ENCODE peak calls at places on chromosome 21, in nine cellular contexts. S, K, C, R, X, Z, G, I and W are unnamed samples. For H3K4me1, the result is how much of the 10 kb centered on the place peaks cover.

GRCh38 chr21:29130234-29130993 is at the start of gene MAP3K7CL:
- DNase-seq in C (peak), Z (no peak), I (no peak), S (peak), R (no peak), G (peak), K (peak), X (no peak), W (peak)

GRCh38 chr21:43341349-43342163 is 85.4 kb downstream of the SIK1 start:
- DNase-seq in G (no peak), R (no peak), K (no peak), S (no peak), I (peak), X (no peak), C (peak), Z (no peak), W (no peak)

GRCh38 chr21:27532081-27532480 is 565.2 kb upstream of the ADAMTS5 start:
- DNase-seq in S (peak), Z (no peak), I (peak), X (no peak), K (peak), R (no peak), G (no peak), C (peak), W (no peak)

GRCh38 chr21:17726047-17726446 is 93.1 kb downstream of the C21orf91 start:
- DNase-seq in Z (no peak), S (no peak), K (no peak), I (no peak), C (peak), R (peak), X (no peak), G (no peak), W (no peak)

GRCh38 chr21:43944181-43944633 is 67.9 kb upstream of the TRAPPC10 start:
- DNase-seq in R (no peak), Z (no peak), G (no peak), I (no peak), C (no peak), K (no peak), X (no peak), S (no peak), W (no peak)

GRCh38 chr21:42460391-42461184 is 35.4 kb downstream of the RSPH1 start:
- DNase-seq in Z (no peak), R (peak), S (no peak), C (no peak), G (no peak), I (no peak), X (no peak), K (no peak), W (no peak)

GRCh38 chr21:32698286-32698685 is 29.5 kb downstream of the SYNJ1 start:
- DNase-seq in Z (no peak), I (no peak), G (no peak), X (no peak), R (no peak), C (no peak), K (no peak), S (no peak), W (no peak)

GRCh38 chr21:33587792-33588484 is 546 bp downstream of the DONSON start:
- DNase-seq in C (peak), R (peak), Z (peak), I (peak), G (peak), X (no peak), K (no peak), S (peak), W (no peak)

GRCh38 chr21:31604591-31605190 is 54.8 kb upstream of the SOD1 start:
- DNase-seq in G (peak), K (peak), C (peak), I (peak), R (peak), Z (peak), S (peak), X (peak), W (peak)

GRCh38 chr21:28308516-28308915 is 684.2 kb downstream of the LTN1 start:
- DNase-seq in R (no peak), I (no peak), G (no peak), S (no peak), C (peak), Z (no peak), K (peak), X (no peak), W (no peak)

GRCh38 chr21:34967509-34968289 is 81.4 kb downstream of the RUNX1 start:
- DNase-seq in X (no peak), S (peak), C (peak), K (peak), Z (no peak), I (peak), G (no peak), R (no peak), W (no peak)

GRCh38 chr21:32782698-32783097 is 11.1 kb upstream of the PAXBP1 start:
- DNase-seq in G (no peak), I (no peak), Z (no peak), X (no peak), K (no peak), C (no peak), S (no peak), R (no peak), W (no peak)

GRCh38 chr21:34335316-34335715 is 28.5 kb upstream of the KCNE2 start:
- DNase-seq in K (no peak), C (no peak), R (no peak), G (no peak), I (no peak), Z (no peak), X (no peak), S (no peak), W (no peak)

GRCh38 chr21:25822981-25823380 is 88.2 kb downstream of the GABPA start:
- DNase-seq in C (no peak), X (no peak), I (no peak), R (no peak), Z (no peak), G (no peak), S (no peak), K (no peak), W (no peak)

GRCh38 chr21:25039461-25040380 is 567.6 kb downstream of the MRPL39 start:
- DNase-seq in I (no peak), G (no peak), K (peak), R (peak), Z (no peak), C (peak), X (peak), S (no peak), W (no peak)

DNA sequence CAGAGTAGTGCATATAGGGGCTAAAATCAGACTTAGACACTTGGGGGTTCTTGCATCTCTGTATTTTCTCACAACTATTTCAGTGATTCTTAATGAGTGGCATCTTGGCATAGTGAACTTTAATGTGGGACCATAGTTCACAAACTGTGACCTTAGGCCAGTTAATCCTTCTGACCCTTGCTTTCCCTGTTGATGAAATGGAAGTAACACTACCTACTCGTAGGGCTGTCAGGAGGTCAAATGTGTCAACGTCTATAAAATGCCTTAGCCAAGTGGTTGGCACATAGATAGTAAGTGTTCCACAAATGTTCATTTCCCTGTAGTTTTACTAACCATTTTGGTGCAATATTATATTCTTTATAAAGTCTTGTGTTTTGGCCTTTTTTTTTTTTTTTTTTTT is 49.4 kb downstream of the DYRK1A start:
- DNase-seq in G (no peak), R (no peak), I (no peak), Z (no peak), K (no peak), C (no peak), X (no peak), S (no peak), W (no peak)
- H3K4me1 ChIP-seq in G (under half), R (half or more), I (under half), Z (under half), K (under half), C (under half), X (under half), S (under half), W (under half)

GRCh38 chr21:45235488-45235887 is 52.2 kb downstream of the POFUT2 start:
- DNase-seq in X (no peak), I (no peak), S (no peak), K (no peak), C (no peak), G (no peak), R (no peak), Z (no peak), W (no peak)
- H3K4me1 ChIP-seq in X (under half), I (under half), S (under half), K (under half), C (under half), G (under half), R (under half), Z (under half), W (under half)

GRCh38 chr21:37423103-37423502 is 56.5 kb downstream of the DYRK1A start:
- DNase-seq in C (no peak), S (no peak), K (no peak), Z (no peak), X (no peak), G (no peak), R (peak), I (no peak), W (no peak)

GRCh38 chr21:37424987-37425386 is 58.4 kb downstream of the DYRK1A start:
- DNase-seq in R (no peak), Z (peak), S (no peak), C (no peak), K (no peak), G (no peak), X (no peak), I (no peak), W (no peak)

GRCh38 chr21:37422382-37422781 is 55.8 kb downstream of the DYRK1A start:
- DNase-seq in I (no peak), Z (no peak), S (no peak), G (no peak), K (no peak), R (no peak), X (no peak), C (no peak), W (no peak)

GRCh38 chr21:37419228-37419906 is 52.8 kb downstream of the DYRK1A start:
- DNase-seq in X (no peak), S (no peak), Z (no peak), K (no peak), G (no peak), R (no peak), I (no peak), C (no peak), W (no peak)

DNA sequence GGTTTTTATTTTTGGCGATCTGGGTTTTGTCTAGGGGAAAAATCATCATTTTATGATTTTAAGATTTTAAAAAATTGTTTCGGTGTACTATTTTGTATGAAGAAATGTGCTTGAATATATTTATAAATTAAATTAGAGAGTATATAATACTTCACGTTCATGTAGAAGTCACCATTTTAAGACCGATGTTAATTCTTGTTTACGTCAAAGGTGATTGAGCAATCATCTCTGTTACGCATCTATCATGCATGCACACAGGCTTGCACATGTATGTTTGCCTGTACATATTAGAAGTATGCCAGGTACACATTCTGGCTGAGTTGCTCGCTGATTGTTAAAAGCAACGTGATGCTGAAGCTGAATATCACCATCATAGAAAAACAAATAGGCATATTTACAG is 54.7 kb downstream of the DYRK1A start:
- DNase-seq in X (no peak), K (no peak), Z (no peak), S (no peak), R (no peak), G (no peak), I (no peak), C (no peak), W (no peak)
- H3K4me1 ChIP-seq in X (under half), K (under half), Z (under half), S (under half), R (under half), G (under half), I (under half), C (under half), W (under half)

DNA sequence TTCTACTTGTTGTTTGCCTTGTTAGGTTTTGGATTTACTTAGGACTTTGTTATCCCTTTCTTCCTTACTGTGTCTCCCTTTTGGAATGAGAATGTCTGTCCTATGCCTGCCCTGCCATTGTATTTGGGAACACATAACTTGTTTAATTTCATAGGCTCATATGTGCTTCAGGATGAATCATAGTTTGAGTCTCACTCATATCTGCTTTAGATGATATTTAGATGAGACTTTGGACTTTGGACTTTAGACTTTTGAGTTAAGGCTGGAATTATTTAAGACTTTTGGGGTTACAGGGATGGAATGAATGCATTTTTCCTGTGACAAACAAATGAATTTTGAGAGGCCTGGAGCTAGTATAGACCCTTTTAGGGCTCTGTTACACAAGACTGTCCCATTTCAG is 33.4 kb downstream of the PSMG1 start:
- DNase-seq in C (no peak), G (no peak), R (no peak), I (no peak), S (no peak), X (no peak), Z (no peak), K (no peak), W (no peak)
- H3K4me1 ChIP-seq in C (under half), G (under half), R (under half), I (under half), S (under half), X (under half), Z (under half), K (under half), W (under half)

GRCh38 chr21:45801989-45802388 is 158.5 kb downstream of the PCBP3 start:
- DNase-seq in R (no peak), K (no peak), X (no peak), C (no peak), G (no peak), Z (no peak), S (no peak), I (no peak), W (no peak)

GRCh38 chr21:45801129-45801735 is 157.7 kb downstream of the PCBP3 start:
- DNase-seq in G (no peak), K (no peak), R (no peak), C (no peak), S (no peak), X (no peak), Z (no peak), I (no peak), W (no peak)

GRCh38 chr21:45799765-45800338 is 156.3 kb downstream of the PCBP3 start:
- DNase-seq in I (no peak), X (no peak), C (no peak), K (no peak), S (no peak), G (no peak), Z (no peak), R (no peak), W (no peak)

GRCh38 chr21:45802425-45802824 is 158.9 kb downstream of the PCBP3 start:
- DNase-seq in G (no peak), K (no peak), Z (no peak), R (no peak), I (no peak), C (no peak), X (no peak), S (no peak), W (no peak)

GRCh38 chr21:45800339-45801080 is 157.0 kb downstream of the PCBP3 start:
- DNase-seq in G (no peak), C (no peak), S (no peak), I (no peak), X (no peak), K (no peak), Z (no peak), R (no peak), W (no peak)
- H3K4me1 ChIP-seq in G (under half), C (under half), S (under half), I (under half), X (under half), K (under half), Z (under half), R (under half), W (under half)